ENCODE peak calls at places on chromosome X, in six cellular contexts. Y is pancreas, K is right atrium auricular region, B is dorsolateral prefrontal cortex, O is A549, X is esophagus squamous epithelium. E is an unnamed sample.

GRCh38 chrX:102341867-102342266 is 94.9 kb downstream of the NXF2 start:
- DNase-seq in O (no peak), X (no peak), Y (no peak), B (no peak), K (no peak), E (no peak)

GRCh38 chrX:6021316-6022091 is 207.2 kb downstream of the NLGN4X start:
- DNase-seq in X (no peak), K (no peak), O (no peak), B (peak), Y (peak), E (no peak)

GRCh38 chrX:150459168-150459567 is 96.1 kb downstream of the MAMLD1 start:
- DNase-seq in K (no peak), B (no peak), Y (no peak), X (no peak), O (no peak), E (no peak)

GRCh38 chrX:10103023-10103422 is 53.8 kb upstream of the CLCN4 start:
- DNase-seq in Y (peak), X (no peak), O (no peak), K (no peak), B (no peak), E (no peak)

GRCh38 chrX:140572724-140573123 is 67.9 kb upstream of the SOX3 start:
- DNase-seq in O (peak), K (no peak), B (peak), Y (peak), X (no peak), E (no peak)

GRCh38 chrX:24999501-24999900 is 16.3 kb downstream of the ARX start:
- DNase-seq in X (no peak), B (no peak), O (no peak), K (no peak), Y (no peak), E (no peak)

GRCh38 chrX:121823406-121823805 is 776.0 kb downstream of the GLUD2 start:
- DNase-seq in K (no peak), O (no peak), X (no peak), B (no peak), Y (no peak), E (no peak)

GRCh38 chrX:39619182-39620009 is 478.4 kb downstream of the BCOR start:
- DNase-seq in O (no peak), B (no peak), K (no peak), Y (peak), X (no peak), E (no peak)

GRCh38 chrX:136204571-136204970 is 46.6 kb downstream of the MAP7D3 start:
- DNase-seq in B (no peak), X (no peak), Y (no peak), K (peak), O (peak), E (no peak)

GRCh38 chrX:11135483-11136185 is 24.5 kb downstream of the HCCS start:
- DNase-seq in B (no peak), O (no peak), K (no peak), X (no peak), Y (no peak), E (no peak)

GRCh38 chrX:130082244-130083106 is 27.8 kb downstream of the ELF4 start:
- DNase-seq in K (peak), Y (no peak), X (no peak), B (no peak), O (no peak), E (no peak)

GRCh38 chrX:49266536-49267445 is 2.3 kb upstream of the FOXP3 start:
- DNase-seq in Y (no peak), O (no peak), X (no peak), K (no peak), B (no peak), E (no peak)

GRCh38 chrX:39244146-39244545 is 442.9 kb downstream of the MID1IP1 start:
- DNase-seq in O (no peak), B (no peak), X (no peak), K (no peak), Y (no peak), E (no peak)

GRCh38 chrX:11393949-11394654 is 100.9 kb downstream of the AMELX start:
- DNase-seq in X (no peak), Y (no peak), B (no peak), K (no peak), O (no peak), E (no peak)

GRCh38 chrX:47723689-47724088 is 64.7 kb upstream of the UXT start:
- DNase-seq in B (no peak), X (no peak), K (no peak), Y (no peak), O (no peak), E (no peak)

GRCh38 chrX:139167282-139167681 is 363.3 kb upstream of the F9 start:
- DNase-seq in Y (no peak), K (no peak), X (no peak), B (no peak), O (no peak), E (no peak)

GRCh38 chrX:120367390-120368100 is 5.7 kb downstream of the ATP1B4 start:
- DNase-seq in B (no peak), X (no peak), O (no peak), K (no peak), Y (no peak), E (no peak)

DNA sequence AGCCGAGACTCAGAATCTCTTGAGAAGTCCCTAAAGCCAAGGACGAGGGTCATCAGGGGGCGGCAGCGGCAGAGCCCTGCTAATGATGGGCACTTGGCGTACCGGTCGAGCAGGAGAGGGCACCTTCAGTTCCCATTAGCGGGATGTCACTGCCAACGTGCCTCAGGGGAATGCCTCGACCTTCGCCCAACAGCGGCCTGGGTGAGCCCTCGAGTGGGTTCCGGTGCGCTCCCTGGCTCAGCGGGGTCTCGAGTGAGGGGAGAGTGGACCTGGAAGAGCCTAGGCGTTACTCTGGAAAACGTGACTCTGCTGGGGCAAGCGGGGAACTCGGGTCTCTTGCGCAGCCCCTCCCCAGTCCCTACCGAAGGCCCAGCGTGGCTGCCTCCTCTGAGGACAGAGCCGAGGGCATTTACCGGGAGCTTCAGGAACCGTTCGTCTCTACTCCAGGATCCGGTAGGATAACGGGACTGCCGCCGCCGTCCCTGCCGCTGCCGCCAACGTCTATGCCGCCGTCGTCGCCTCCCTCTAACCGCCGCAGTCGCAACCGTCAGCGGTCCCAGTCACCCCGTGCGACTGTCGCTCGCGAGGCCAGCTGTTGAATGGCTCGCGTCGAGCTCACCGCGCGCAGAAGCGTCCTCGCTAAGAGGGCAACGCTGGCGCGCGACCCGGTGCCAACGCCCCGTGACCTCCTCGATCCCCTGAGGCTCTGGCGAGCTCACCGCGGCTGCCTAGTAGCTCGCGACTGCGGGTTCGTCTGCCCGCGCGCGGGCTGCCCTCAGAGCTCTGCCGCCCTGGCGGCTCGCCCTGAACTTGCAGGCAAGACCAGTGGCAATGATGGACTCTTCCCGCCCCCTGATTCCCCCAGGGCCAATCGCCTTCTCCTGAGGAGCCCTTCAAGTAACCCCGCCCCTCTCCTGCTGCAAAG is 37.1 kb downstream of the PGRMC1 start:
- DNase-seq in O (no peak), X (no peak), B (no peak), Y (peak), K (no peak), E (no peak)
- TF ChIP-seq CTCF in O (no peak), X (no peak), B (no peak), Y (no peak), K (peak), E (no peak)

GRCh38 chrX:8453619-8454018 is 11.0 kb upstream of the VCX3B start:
- DNase-seq in Y (no peak), K (no peak), B (no peak), O (no peak), X (no peak), E (no peak)

GRCh38 chrX:8455600-8455999 is 9.0 kb upstream of the VCX3B start:
- DNase-seq in K (no peak), B (no peak), X (no peak), Y (no peak), O (no peak), E (no peak)
- TF ChIP-seq CTCF in K (no peak), B (no peak), X (no peak), Y (no peak), O (no peak), E (no peak)

DNA sequence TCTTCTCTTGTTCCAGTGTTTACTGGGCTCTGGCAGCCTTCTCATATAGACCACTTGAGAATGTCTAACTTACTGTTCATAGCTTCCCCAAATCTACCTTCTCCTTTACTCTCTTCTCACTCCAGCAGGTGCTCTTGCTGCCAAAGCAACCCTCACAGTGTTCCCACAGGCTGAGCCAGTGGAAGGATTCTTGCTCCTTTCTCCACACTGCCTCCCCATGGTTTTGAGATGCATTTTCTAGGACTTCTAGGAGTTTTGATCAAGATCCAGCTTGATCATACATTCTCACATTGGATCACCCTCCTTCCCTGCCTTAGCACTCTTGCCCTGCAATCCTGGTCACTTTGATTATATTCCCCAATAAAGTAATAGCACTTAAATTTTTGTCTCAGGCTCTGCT is 230.8 kb downstream of the TMEM47 start:
- DNase-seq in X (no peak), B (no peak), K (no peak), Y (no peak), O (no peak), E (no peak)
- TF ChIP-seq CTCF in X (no peak), B (no peak), K (no peak), Y (no peak), O (no peak), E (no peak)

GRCh38 chrX:41275661-41276609 is 58.0 kb upstream of the DDX3X start:
- DNase-seq in B (peak), Y (peak), O (peak), K (no peak), X (no peak), E (peak)
- TF ChIP-seq CTCF in B (peak), Y (no peak), O (peak), K (peak), X (peak), E (peak)

DNA sequence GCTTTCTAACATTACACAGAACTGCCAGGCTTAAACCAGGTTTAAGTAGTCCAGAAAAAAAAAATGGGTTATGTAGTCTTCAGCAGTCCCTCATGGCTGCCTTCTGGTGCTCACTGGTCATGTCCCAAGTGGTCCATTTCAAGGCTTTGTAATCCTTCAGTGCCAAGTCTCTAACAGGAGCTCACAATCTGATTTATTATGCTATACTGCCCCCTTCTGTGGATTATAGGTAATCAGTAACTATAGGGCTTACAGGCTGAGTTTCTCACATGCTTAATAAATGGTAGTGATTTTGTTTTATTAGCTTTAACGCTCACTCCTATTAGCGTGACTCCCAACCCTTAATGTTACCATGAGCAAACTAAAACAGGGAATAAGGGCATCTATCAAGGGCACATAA is 92.5 kb upstream of the EDA2R start:
- DNase-seq in B (no peak), X (no peak), O (peak), K (no peak), Y (no peak), E (no peak)
- TF ChIP-seq CTCF in B (peak), X (peak), O (peak), K (peak), Y (no peak), E (peak)

DNA sequence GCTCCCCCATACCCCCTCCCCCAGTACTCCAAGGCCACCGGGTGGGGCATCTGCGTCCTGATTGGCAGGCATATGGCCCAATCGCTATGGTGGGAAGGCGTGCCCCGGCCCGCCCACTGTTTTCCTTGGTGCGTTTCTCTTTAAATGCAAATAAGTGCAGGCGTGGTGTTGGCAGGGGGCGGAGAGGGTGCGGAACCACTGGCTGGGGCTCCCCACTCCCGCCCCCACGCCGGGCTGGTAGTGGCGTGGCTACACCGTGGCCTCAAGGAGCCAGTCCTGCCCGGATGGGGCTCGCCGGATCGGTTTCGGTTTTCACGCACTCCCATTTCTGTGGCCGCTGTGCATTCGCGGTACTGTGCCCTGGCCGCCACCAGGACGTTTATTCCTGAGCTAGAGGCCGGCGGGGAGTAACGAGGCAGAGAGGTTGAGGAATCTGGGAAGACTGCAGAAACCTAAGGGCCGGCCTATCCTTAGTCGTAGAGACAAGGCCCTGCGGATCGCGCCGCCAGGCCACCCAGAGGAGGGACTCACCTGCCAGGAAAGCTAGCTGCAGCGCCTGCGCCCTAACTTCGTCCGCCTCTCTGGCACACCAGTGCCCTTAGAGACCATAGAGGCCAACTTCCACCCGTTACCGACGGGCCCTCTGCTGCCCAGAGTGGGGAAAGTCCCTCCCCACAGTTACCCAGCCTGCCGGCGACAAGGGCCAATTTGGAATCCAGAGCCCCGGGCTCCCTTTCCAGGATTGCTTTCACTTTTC is 405 bp upstream of the AMER1 start:
- DNase-seq in K (peak), O (peak), B (peak), X (peak), Y (peak), E (peak)
- TF ChIP-seq CTCF in K (peak), O (no peak), B (no peak), X (no peak), Y (no peak), E (no peak)

DNA sequence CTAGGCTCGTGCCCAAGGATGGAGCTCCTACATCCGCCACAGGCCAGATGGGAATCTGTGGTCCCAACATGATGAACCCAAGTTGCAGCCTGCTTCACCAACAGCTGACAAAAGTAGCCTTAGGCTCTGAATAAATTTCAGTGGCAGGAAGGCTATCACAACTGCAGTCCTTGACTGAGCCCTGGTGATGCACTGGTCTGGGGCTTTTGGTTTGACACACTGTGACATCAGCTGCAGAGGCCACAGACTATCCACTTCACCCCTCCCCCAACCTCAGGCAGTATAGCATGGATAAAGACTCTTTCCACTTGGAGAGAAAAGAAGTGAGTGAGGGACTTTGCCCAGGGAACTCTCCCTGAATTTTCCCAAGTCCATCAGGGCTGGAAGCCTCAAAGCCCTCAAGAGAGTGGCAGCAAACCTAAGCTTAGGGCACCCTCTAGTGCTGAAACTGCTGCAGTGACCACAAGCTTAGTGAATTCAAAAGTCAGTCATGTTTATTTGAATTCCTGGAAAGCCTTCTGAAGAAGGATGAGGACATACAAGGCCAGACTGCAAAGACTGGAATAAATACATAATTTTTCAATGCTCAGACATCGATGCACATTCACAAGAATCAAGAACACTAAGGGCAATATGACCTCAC is 135.0 kb upstream of the TENT5D start:
- DNase-seq in X (no peak), Y (peak), O (peak), B (no peak), K (no peak), E (no peak)
- TF ChIP-seq CTCF in X (no peak), Y (no peak), O (peak), B (no peak), K (peak), E (peak)

DNA sequence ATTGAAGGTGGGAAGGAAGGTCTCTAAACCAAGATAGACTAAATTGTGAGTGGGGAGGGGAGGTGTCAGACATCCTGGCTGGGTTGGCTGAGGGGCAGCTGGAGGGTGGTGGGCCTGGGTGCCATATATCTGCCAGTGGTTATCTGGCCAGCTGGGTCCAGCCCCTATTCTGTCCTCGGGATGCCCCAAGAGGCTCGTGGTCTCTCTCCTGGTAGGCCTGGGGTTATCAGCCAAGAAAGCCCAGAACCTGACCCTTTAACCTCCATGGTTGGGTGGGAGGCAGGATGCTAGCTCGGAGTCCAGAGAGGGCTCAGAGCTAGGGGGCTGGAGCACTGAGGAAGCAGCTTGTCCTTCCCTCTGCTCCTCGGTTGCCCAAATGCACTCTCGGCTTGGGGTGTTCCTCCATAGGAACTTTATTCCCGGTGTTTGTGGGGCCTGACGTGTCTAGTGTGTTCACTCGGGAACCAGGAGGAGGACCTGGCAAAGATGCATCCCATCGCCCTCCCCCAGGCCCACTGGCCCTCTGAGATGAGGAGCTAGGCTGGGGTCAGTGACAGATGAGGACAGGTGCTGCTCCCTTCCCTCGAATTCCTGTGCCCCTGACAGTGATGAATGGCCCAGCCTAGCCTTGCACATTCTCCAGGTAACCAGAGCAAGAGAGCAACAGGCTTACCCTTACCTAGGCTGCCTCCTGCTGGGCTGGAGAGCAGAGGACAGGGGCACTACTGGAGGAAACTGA is 5.2 kb upstream of the EFNB1 start:
- DNase-seq in X (no peak), K (no peak), Y (no peak), B (no peak), O (no peak), E (no peak)
- TF ChIP-seq CTCF in X (no peak), K (no peak), Y (no peak), B (no peak), O (no peak), E (no peak)

GRCh38 chrX:123189318-123189717 is 5.2 kb downstream of the GRIA3 start:
- DNase-seq in X (no peak), Y (no peak), O (no peak), K (no peak), B (no peak), E (no peak)
- TF ChIP-seq CTCF in X (no peak), Y (no peak), O (no peak), K (no peak), B (no peak), E (no peak)